ENCODE peak calls at places on chromosomes 3 and 15, in nine cellular contexts. P is GM23248, U is mesothelial cell of epicardium, N is nephron progenitor cell, V is T1000, C is hypothalamus, M is NCI-H1105, Z is left ventricle myocardium inferior, I is 8988T. Q is an unnamed sample.
A peak's percentile ranks its signal among the peaks of the same experiment; 100 is the strongest.

GRCh38 chr3:184814214-184814613 is 2.2 kb downstream of the VPS8 start:
- DNase-seq in P (no peak), U (no peak), Z (no peak), C (no peak), M (no peak), N (no peak), I (no peak), V (no peak), Q (no peak)

GRCh38 chr15:81133782-81134461 is at the start of gene CFAP161:
- DNase-seq in Z (peak; percentile 82), C (peak; percentile 77), M (peak; percentile 71), U (peak; percentile 89), I (no peak), V (no peak), N (peak; percentile 96), P (peak; percentile 85), Q (peak; percentile 18)

GRCh38 chr15:49863431-49864205 is 242.8 kb downstream of the DTWD1 start:
- DNase-seq in I (no peak), U (no peak), N (no peak), C (no peak), M (no peak), V (no peak), Z (no peak), P (peak; percentile 90), Q (no peak)

GRCh38 chr3:85737846-85738245 is 779.1 kb downstream of the CADM2 start:
- DNase-seq in M (no peak), U (no peak), P (no peak), V (no peak), I (no peak), Z (no peak), C (no peak), N (no peak), Q (no peak)

GRCh38 chr15:40894689-40895308 is 549 bp downstream of the VPS18 start:
- DNase-seq in Z (no peak), M (no peak), V (peak; percentile 35), U (peak; percentile 65), I (no peak), P (peak; percentile 94), C (peak; percentile 40), N (peak; percentile 61), Q (peak; percentile 24)

GRCh38 chr15:78315686-78316085 is 16.3 kb upstream of the SKIC8 start:
- DNase-seq in U (no peak), P (no peak), N (no peak), V (no peak), C (no peak), M (no peak), Z (no peak), I (peak; percentile 44), Q (no peak)

GRCh38 chr3:189555558-189555881 is 75.7 kb upstream of the TP63 start:
- DNase-seq in N (no peak), Z (no peak), P (no peak), C (no peak), U (no peak), V (no peak), I (no peak), M (no peak), Q (no peak)

GRCh38 chr3:172367205-172368105 is 80.8 kb downstream of the GHSR start:
- DNase-seq in N (no peak), Z (no peak), M (peak; percentile 14), C (no peak), V (no peak), I (no peak), P (no peak), U (no peak), Q (no peak)

GRCh38 chr3:29583861-29584260 is 303.0 kb downstream of the RBMS3 start:
- DNase-seq in C (no peak), I (no peak), Z (no peak), U (no peak), M (no peak), N (no peak), P (peak; percentile 35), V (no peak), Q (no peak)

GRCh38 chr3:71244153-71245051 is 339.1 kb downstream of the FOXP1 start:
- DNase-seq in M (no peak), P (peak; percentile 11), Z (peak; percentile 46), I (no peak), C (no peak), U (no peak), N (no peak), V (no peak), Q (no peak)

GRCh38 chr3:87674397-87675161 is 384.2 kb downstream of the CGGBP1 start:
- DNase-seq in V (no peak), P (no peak), U (no peak), N (no peak), Z (no peak), I (no peak), M (no peak), C (no peak), Q (no peak)

GRCh38 chr3:10561162-10561561 is 55.8 kb upstream of the ATP2B2 start:
- DNase-seq in Z (no peak), N (no peak), P (no peak), V (no peak), C (no peak), M (no peak), I (no peak), U (no peak), Q (no peak)